ENCODE peak calls at places on chromosome 20, in six cellular contexts. One of them, this sample, is unnamed.

GRCh38 chr20:9068896-9069663 is at the start of gene PLCB4:
- DNase-seq in heart right ventricle: peak; percentile 51
- DNase-seq in A673: peak; percentile 56
- DNase-seq in HFF-Myc: no peak
- DNase-seq in colonic mucosa: peak; percentile 77
- DNase-seq in tibial nerve: peak; percentile 15
- DNase-seq in this sample: peak; percentile 83

GRCh38 chr20:25222461-25223178 is 25.3 kb upstream of the PYGB start:
- DNase-seq in heart right ventricle: no peak
- DNase-seq in A673: no peak
- DNase-seq in HFF-Myc: no peak
- DNase-seq in colonic mucosa: no peak
- DNase-seq in tibial nerve: no peak
- DNase-seq in this sample: no peak

GRCh38 chr20:31879143-31879987 is 8.9 kb downstream of the TTLL9 start:
- DNase-seq in heart right ventricle: peak; percentile 95
- DNase-seq in A673: peak; percentile 95
- DNase-seq in HFF-Myc: peak; percentile 77
- DNase-seq in colonic mucosa: peak; percentile 91
- DNase-seq in tibial nerve: peak; percentile 88
- DNase-seq in this sample: peak; percentile 94

GRCh38 chr20:6034134-6034969 is 19.5 kb downstream of the LRRN4 start:
- DNase-seq in heart right ventricle: no peak
- DNase-seq in A673: no peak
- DNase-seq in HFF-Myc: no peak
- DNase-seq in colonic mucosa: no peak
- DNase-seq in tibial nerve: no peak
- DNase-seq in this sample: no peak

GRCh38 chr20:19265646-19266374 is 53.4 kb downstream of the SLC24A3 start:
- DNase-seq in heart right ventricle: no peak
- DNase-seq in A673: no peak
- DNase-seq in HFF-Myc: no peak
- DNase-seq in colonic mucosa: no peak
- DNase-seq in tibial nerve: no peak
- DNase-seq in this sample: no peak

GRCh38 chr20:46688151-46689081 is 828 bp downstream of the TP53RK start:
- DNase-seq in heart right ventricle: no peak
- DNase-seq in A673: peak; percentile 48
- DNase-seq in HFF-Myc: no peak
- DNase-seq in colonic mucosa: no peak
- DNase-seq in tibial nerve: no peak
- DNase-seq in this sample: no peak

GRCh38 chr20:57323034-57323433 is 6.6 kb upstream of the SPO11 start:
- DNase-seq in heart right ventricle: no peak
- DNase-seq in A673: peak; percentile 84
- DNase-seq in HFF-Myc: no peak
- DNase-seq in colonic mucosa: peak; percentile 41
- DNase-seq in tibial nerve: no peak
- DNase-seq in this sample: peak; percentile 24

GRCh38 chr20:30912006-30912660 is 345.3 kb upstream of the DEFB115 start:
- DNase-seq in heart right ventricle: no peak
- DNase-seq in A673: no peak
- DNase-seq in HFF-Myc: no peak
- DNase-seq in colonic mucosa: no peak
- DNase-seq in tibial nerve: no peak
- DNase-seq in this sample: no peak

GRCh38 chr20:8020314-8021079 is 936 bp upstream of the TMX4 start:
- DNase-seq in heart right ventricle: no peak
- DNase-seq in A673: no peak
- DNase-seq in HFF-Myc: no peak
- DNase-seq in colonic mucosa: no peak
- DNase-seq in tibial nerve: no peak
- DNase-seq in this sample: no peak

GRCh38 chr20:19867074-19867473 is 109.0 kb downstream of the RIN2 start:
- DNase-seq in heart right ventricle: no peak
- DNase-seq in A673: no peak
- DNase-seq in HFF-Myc: peak; percentile 22
- DNase-seq in colonic mucosa: no peak
- DNase-seq in tibial nerve: no peak
- DNase-seq in this sample: no peak

GRCh38 chr20:58374906-58375760 is 13.9 kb upstream of the VAPB start:
- DNase-seq in heart right ventricle: peak; percentile 15
- DNase-seq in A673: peak; percentile 7
- DNase-seq in HFF-Myc: no peak
- DNase-seq in colonic mucosa: no peak
- DNase-seq in tibial nerve: no peak
- DNase-seq in this sample: no peak

GRCh38 chr20:49865559-49865958 is 49.8 kb downstream of the SPATA2 start:
- DNase-seq in heart right ventricle: no peak
- DNase-seq in A673: no peak
- DNase-seq in HFF-Myc: peak; percentile 70
- DNase-seq in colonic mucosa: no peak
- DNase-seq in tibial nerve: no peak
- DNase-seq in this sample: no peak

GRCh38 chr20:8964944-8965562 is 103.8 kb upstream of the PLCB4 start:
- DNase-seq in heart right ventricle: no peak
- DNase-seq in A673: no peak
- DNase-seq in HFF-Myc: no peak
- DNase-seq in colonic mucosa: no peak
- DNase-seq in tibial nerve: no peak
- DNase-seq in this sample: no peak

GRCh38 chr20:24820345-24820744 is 128.7 kb upstream of the CST7 start:
- DNase-seq in heart right ventricle: no peak
- DNase-seq in A673: no peak
- DNase-seq in HFF-Myc: no peak
- DNase-seq in colonic mucosa: no peak
- DNase-seq in tibial nerve: no peak
- DNase-seq in this sample: no peak

GRCh38 chr20:19688031-19688806 is 69.8 kb upstream of the RIN2 start:
- DNase-seq in heart right ventricle: peak; percentile 74
- DNase-seq in A673: peak; percentile 47
- DNase-seq in HFF-Myc: peak; percentile 54
- DNase-seq in colonic mucosa: peak; percentile 82
- DNase-seq in tibial nerve: peak; percentile 48
- DNase-seq in this sample: peak; percentile 69

GRCh38 chr20:59933849-59934585 is 580 bp upstream of the SYCP2 start:
- DNase-seq in heart right ventricle: peak; percentile 80
- DNase-seq in A673: peak; percentile 9
- DNase-seq in HFF-Myc: no peak
- DNase-seq in colonic mucosa: peak; percentile 78
- DNase-seq in tibial nerve: peak; percentile 62
- DNase-seq in this sample: peak; percentile 79

GRCh38 chr20:4885877-4886276 is 115.4 kb downstream of the SLC23A2 start:
- DNase-seq in heart right ventricle: no peak
- DNase-seq in A673: no peak
- DNase-seq in HFF-Myc: no peak
- DNase-seq in colonic mucosa: no peak
- DNase-seq in tibial nerve: no peak
- DNase-seq in this sample: no peak

GRCh38 chr20:25177890-25178321 is 17.6 kb upstream of the ENTPD6 start:
- DNase-seq in heart right ventricle: no peak
- DNase-seq in A673: no peak
- DNase-seq in HFF-Myc: no peak
- DNase-seq in colonic mucosa: no peak
- DNase-seq in tibial nerve: no peak
- DNase-seq in this sample: no peak

GRCh38 chr20:32941155-32941885 is 62.9 kb downstream of the SUN5 start:
- DNase-seq in heart right ventricle: no peak
- DNase-seq in A673: no peak
- DNase-seq in HFF-Myc: no peak
- DNase-seq in colonic mucosa: no peak
- DNase-seq in tibial nerve: no peak
- DNase-seq in this sample: no peak
- TF ChIP-seq CTCF in heart right ventricle: no peak
- TF ChIP-seq CTCF in A673: no peak
- TF ChIP-seq CTCF in HFF-Myc: no peak
- TF ChIP-seq CTCF in colonic mucosa: no peak
- TF ChIP-seq CTCF in tibial nerve: no peak
- TF ChIP-seq CTCF in this sample: no peak

GRCh38 chr20:2692886-2693285 is 306 bp downstream of the EBF4 start:
- DNase-seq in heart right ventricle: no peak
- DNase-seq in A673: no peak
- DNase-seq in HFF-Myc: no peak
- DNase-seq in colonic mucosa: no peak
- DNase-seq in tibial nerve: no peak
- DNase-seq in this sample: no peak

GRCh38 chr20:2691127-2691526 is 1.5 kb upstream of the EBF4 start:
- DNase-seq in heart right ventricle: no peak
- DNase-seq in A673: no peak
- DNase-seq in HFF-Myc: no peak
- DNase-seq in colonic mucosa: no peak
- DNase-seq in tibial nerve: no peak
- DNase-seq in this sample: no peak

GRCh38 chr20:2693286-2693995 is 861 bp downstream of the EBF4 start:
- DNase-seq in heart right ventricle: peak; percentile 12
- DNase-seq in A673: peak; percentile 36
- DNase-seq in HFF-Myc: no peak
- DNase-seq in colonic mucosa: no peak
- DNase-seq in tibial nerve: no peak
- DNase-seq in this sample: peak; percentile 54

GRCh38 chr20:2691663-2692035 is 931 bp upstream of the EBF4 start:
- DNase-seq in heart right ventricle: no peak
- DNase-seq in A673: no peak
- DNase-seq in HFF-Myc: no peak
- DNase-seq in colonic mucosa: no peak
- DNase-seq in tibial nerve: no peak
- DNase-seq in this sample: no peak

DNA sequence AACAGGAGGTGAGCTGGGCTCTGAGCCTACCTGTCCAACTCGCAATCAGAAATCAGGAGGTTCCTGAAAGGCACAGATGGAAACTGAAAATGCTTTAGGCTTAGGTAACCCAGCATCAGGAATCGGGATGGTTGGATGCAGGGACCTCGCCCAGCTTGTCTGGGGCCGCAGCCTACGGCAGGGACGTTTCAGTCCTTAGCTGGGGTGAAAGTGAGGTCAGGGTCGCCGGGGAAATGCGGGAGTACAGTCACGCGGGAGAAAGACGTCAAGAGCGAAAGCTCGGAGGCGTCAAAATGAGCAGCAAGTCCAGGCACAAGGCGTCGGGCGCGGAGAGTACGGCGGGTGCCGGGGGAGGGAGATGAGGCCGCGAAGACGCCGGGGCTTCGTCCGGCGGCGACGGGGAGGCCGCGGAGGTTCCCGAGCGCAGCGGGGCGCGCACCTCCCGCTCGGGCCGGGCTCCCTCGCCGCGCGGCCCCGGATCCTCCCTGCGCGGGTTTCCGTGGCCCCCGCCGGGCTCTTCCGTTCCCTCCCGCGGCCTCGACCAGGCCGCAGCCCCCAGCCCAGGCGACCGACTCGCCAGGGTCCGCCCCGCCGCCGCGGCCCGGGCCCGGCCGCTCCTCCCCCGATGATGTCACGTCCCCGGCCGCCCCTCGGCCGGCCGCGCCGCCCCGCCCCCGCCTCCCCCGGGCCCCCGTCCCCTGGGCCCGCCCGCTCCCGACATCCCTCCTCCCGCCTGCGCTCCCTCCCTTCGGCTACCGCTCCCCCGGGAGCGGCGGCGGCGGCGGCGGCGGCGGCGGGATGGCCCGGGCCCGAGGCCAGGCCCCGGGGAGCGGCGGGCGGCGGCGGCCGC is at the start of gene EBF4:
- DNase-seq in heart right ventricle: peak; percentile 44
- DNase-seq in A673: no peak
- DNase-seq in HFF-Myc: no peak
- DNase-seq in colonic mucosa: no peak
- DNase-seq in tibial nerve: no peak
- DNase-seq in this sample: no peak
- H3K4me3 ChIP-seq in heart right ventricle: peak within 1 kb of the TSS; percentile 53
- H3K4me3 ChIP-seq in A673: peak within 1 kb of the TSS; percentile 32
- H3K4me3 ChIP-seq in HFF-Myc: no peak within 1 kb of the TSS
- H3K4me3 ChIP-seq in colonic mucosa: peak within 1 kb of the TSS; percentile 35
- H3K4me3 ChIP-seq in tibial nerve: peak within 1 kb of the TSS; percentile 44
- H3K4me3 ChIP-seq in this sample: no peak within 1 kb of the TSS

DNA sequence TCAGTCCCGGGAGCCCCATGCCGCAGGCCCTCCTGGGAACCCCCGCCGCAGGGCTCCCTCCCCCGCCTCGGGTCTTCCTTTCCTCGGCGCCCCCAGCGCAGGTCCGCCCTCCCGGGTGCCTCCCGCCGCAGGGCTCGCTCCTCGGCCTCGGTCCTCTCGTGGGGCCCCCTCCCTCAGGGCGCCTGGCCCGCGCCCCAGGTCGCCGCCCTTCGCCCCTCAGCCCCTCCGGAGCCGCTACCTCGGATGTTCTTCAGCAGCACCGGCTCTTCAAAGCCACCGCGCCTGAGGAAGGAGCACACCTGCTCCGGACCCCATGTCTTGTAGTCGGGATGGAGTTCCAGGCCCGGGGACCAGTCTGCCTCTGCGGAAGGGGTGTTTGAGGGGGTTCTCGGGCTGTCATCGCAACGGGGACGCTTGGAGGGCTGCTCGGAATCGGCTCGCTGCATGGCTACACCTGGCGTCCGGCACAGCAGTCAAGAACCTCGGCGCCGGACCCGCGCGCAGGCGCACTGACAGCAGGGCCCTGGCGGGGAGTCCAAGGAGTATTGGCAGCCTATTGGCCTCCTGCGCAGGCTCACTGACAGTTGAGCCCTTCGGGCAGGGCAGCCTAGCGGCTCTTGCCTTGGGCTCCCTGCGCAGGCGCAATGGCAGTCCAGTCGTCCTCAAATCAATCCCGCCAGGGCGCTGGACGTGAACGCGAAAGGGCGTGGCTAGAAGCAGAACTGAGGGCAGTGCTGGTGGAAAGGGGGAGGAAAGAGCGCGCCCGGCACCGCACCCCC is at the start of gene SAMHD1:
- DNase-seq in heart right ventricle: peak; percentile 97
- DNase-seq in A673: peak; percentile 92
- DNase-seq in HFF-Myc: peak; percentile 90
- DNase-seq in colonic mucosa: peak; percentile 98
- DNase-seq in tibial nerve: peak; percentile 95
- DNase-seq in this sample: peak; percentile 99
- TF ChIP-seq CTCF in heart right ventricle: peak; percentile 14
- TF ChIP-seq CTCF in A673: no peak
- TF ChIP-seq CTCF in HFF-Myc: no peak
- TF ChIP-seq CTCF in colonic mucosa: no peak
- TF ChIP-seq CTCF in tibial nerve: no peak
- TF ChIP-seq CTCF in this sample: no peak

DNA sequence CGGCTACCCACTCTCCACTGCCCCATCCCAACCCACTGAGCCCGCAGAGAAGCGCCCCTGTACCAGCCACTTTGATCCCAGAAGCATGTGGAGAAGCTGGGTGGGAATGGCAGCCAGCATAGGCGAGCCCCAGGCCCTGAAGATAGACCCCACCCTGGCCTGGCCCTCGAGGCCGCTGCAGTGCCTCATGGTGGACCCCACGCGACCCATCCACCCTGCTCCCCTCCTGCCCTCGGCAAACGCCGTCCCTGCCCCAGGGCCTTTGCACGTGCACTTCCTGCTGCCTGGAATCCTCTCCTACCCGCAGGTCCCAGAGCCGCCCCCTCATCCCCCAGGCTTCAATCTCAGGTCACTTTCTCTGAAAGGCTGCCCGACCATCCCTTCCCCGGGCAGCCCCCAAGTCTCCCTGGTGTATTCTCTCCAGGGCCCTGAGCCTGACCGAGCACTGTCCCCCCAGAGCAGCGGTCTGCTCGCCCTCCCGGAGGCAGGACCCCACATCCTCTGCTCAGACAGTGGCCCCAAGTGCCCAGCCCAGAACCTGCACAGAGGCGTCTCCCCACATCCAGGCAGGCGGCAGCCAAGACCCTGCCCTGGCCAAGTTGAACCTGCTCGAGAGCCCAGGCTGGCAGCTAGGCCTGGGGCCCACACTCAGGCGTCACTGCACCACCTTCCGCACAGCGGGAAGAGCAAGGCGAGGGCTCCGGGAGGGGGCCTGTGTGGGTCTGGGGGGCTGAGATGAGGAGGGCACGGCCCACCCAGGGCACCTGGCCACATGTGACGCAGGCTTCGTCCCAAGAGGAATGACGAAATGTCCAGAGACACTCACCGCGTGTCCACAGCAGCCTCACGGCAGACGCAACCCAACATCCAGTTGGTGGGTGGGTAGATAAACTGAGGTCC is 14.0 kb downstream of the KCNQ2 start:
- DNase-seq in heart right ventricle: no peak
- DNase-seq in A673: no peak
- DNase-seq in HFF-Myc: no peak
- DNase-seq in colonic mucosa: no peak
- DNase-seq in tibial nerve: no peak
- DNase-seq in this sample: no peak
- H3K4me3 ChIP-seq in heart right ventricle: no peak overlapping the region
- H3K4me3 ChIP-seq in A673: no peak overlapping the region
- H3K4me3 ChIP-seq in HFF-Myc: no peak overlapping the region
- H3K4me3 ChIP-seq in colonic mucosa: no peak overlapping the region
- H3K4me3 ChIP-seq in tibial nerve: no peak overlapping the region
- H3K4me3 ChIP-seq in this sample: no peak overlapping the region